ENCODE peak calls at places on chromosomes 5 and 9, in six cellular contexts. I, V, E, H, S and U are unnamed samples.

GRCh38 chr9:122206118-122207046 is 22.4 kb downstream of the LHX6 start:
- DNase-seq in I (no peak), V (peak; percentile 84), E (no peak), H (peak; percentile 85), S (peak; percentile 22), U (no peak)

GRCh38 chr5:116881921-116882531 is 307.4 kb upstream of the SEMA6A start:
- DNase-seq in I (no peak), V (no peak), E (no peak), H (no peak), S (no peak), U (no peak)

GRCh38 chr5:178304016-178304415 is 71.4 kb upstream of the PHYKPL start:
- DNase-seq in I (no peak), V (no peak), E (no peak), H (no peak), S (peak; percentile 18), U (no peak)

GRCh38 chr9:132627120-132627519 is 42.7 kb downstream of the DDX31 start:
- DNase-seq in I (peak; percentile 43), V (no peak), E (no peak), H (no peak), S (no peak), U (no peak)

GRCh38 chr5:53019320-53019719 is 30.2 kb downstream of the ITGA2 start:
- DNase-seq in I (no peak), V (peak; percentile 82), E (no peak), H (peak; percentile 79), S (no peak), U (peak; percentile 48)

GRCh38 chr5:77259479-77259878 is 49.0 kb downstream of the PDE8B start:
- DNase-seq in I (no peak), V (no peak), E (peak; percentile 28), H (no peak), S (no peak), U (no peak)

GRCh38 chr5:132526290-132526973 is 16.9 kb downstream of the IL5 start:
- DNase-seq in I (peak; percentile 53), V (no peak), E (peak; percentile 50), H (peak; percentile 45), S (peak; percentile 60), U (no peak)

GRCh38 chr5:179285236-179285635 is 60.0 kb downstream of the ADAMTS2 start:
- DNase-seq in I (no peak), V (no peak), E (no peak), H (no peak), S (no peak), U (peak; percentile 27)

GRCh38 chr9:12930906-12931305 is 156.1 kb downstream of the LURAP1L start:
- DNase-seq in I (no peak), V (no peak), E (no peak), H (peak; percentile 34), S (no peak), U (no peak)

GRCh38 chr9:121975801-121976277 is 117.3 kb downstream of the TTLL11 start:
- DNase-seq in I (peak; percentile 50), V (peak; percentile 73), E (no peak), H (peak; percentile 58), S (no peak), U (no peak)

GRCh38 chr5:38751103-38751502 is 94.7 kb upstream of the OSMR start:
- DNase-seq in I (no peak), V (no peak), E (no peak), H (peak; percentile 28), S (no peak), U (no peak)
- TF ChIP-seq CTCF in I (no peak), V (no peak), E (no peak), H (peak; percentile 18), S (no peak), U (no peak)

GRCh38 chr5:892390-893136 is at the start of the genes BRD9 and TRIP13:
- DNase-seq in I (peak; percentile 85), V (peak; percentile 52), E (peak; percentile 99), H (peak; percentile 65), S (peak; percentile 96), U (peak; percentile 75)
- TF ChIP-seq CTCF in I (no peak), V (no peak), E (peak; percentile 15), H (no peak), S (no peak), U (no peak)

DNA sequence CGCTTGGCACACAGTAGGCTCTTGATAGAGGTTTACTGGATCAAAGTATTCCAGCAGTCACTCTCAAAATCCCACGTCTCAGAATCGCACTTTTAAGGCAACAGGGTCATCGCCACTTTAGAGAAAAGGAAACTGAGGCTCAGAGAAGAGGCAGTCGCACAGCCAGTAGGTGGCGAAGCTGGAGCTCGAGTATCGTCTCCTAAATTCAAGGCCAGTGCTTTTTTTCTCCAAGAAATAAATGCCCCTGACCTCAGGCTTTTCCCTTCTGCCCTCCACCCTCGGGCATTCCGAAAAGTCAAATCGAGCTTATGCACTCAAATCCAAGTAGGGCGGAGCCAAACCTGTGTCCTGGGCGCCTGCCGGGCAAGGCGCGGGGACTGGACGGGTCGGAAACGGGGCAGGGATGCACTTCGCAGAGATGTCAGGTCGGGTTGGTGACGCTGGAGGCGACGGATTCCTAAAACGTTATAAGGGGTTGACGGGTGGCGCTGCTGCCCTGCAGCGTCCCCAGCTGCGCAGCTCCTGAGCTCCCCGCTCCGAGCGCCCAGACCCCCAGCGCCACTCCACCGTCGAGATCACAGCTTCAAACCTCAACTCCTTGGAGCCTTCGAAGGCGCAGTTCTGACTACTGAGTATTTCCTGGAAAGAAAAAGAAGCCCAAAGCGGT is 4.7 kb upstream of the FOXB2 start:
- DNase-seq in I (no peak), V (no peak), E (peak; percentile 29), H (no peak), S (no peak), U (no peak)
- TF ChIP-seq CTCF in I (no peak), V (peak; percentile 14), E (no peak), H (peak; percentile 40), S (no peak), U (no peak)

GRCh38 chr5:150350524-150351344 is 6.8 kb upstream of the TCOF1 start:
- DNase-seq in I (peak; percentile 78), V (peak; percentile 27), E (peak; percentile 81), H (peak; percentile 81), S (peak; percentile 77), U (peak; percentile 77)
- TF ChIP-seq CTCF in I (peak; percentile 59), V (peak; percentile 50), E (peak; percentile 72), H (peak; percentile 72), S (peak; percentile 32), U (peak; percentile 63)

DNA sequence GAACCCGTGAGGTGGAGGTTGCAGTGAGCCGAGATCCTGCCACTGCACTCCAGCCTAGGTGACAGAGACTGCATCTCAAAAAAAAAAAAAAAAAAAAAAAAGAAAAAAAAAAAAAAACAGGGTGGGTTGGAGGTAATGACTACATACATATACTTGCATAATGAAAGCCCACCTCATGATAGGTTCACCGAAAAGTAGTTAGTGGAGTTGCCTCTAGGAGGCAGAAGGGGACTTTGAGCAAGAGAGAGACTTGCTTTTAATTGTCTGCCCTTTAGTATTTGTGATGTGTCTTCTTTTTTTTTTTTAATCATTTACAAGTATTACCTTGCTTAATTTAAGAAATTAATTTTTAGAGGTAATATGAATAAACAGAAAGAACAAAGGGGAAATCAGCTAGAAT is 99.8 kb downstream of the PPARGC1B start:
- DNase-seq in I (no peak), V (no peak), E (no peak), H (peak; percentile 22), S (no peak), U (no peak)
- TF ChIP-seq CTCF in I (no peak), V (no peak), E (no peak), H (peak; percentile 33), S (no peak), U (no peak)

GRCh38 chr9:127360829-127361228 is 36.1 kb upstream of the SLC2A8 start:
- DNase-seq in I (peak; percentile 20), V (peak; percentile 9), E (no peak), H (peak; percentile 26), S (no peak), U (no peak)
- TF ChIP-seq CTCF in I (no peak), V (no peak), E (no peak), H (peak; percentile 22), S (no peak), U (no peak)

GRCh38 chr5:181186902-181187499 is 18.0 kb downstream of the TRIM7 start:
- DNase-seq in I (no peak), V (no peak), E (no peak), H (peak; percentile 39), S (no peak), U (no peak)

GRCh38 chr5:181189962-181190710 is 14.9 kb downstream of the TRIM7 start:
- DNase-seq in I (peak; percentile 33), V (no peak), E (no peak), H (no peak), S (peak; percentile 65), U (no peak)

GRCh38 chr5:181187500-181188213 is 17.3 kb downstream of the TRIM7 start:
- DNase-seq in I (peak; percentile 73), V (peak; percentile 76), E (no peak), H (peak; percentile 79), S (peak; percentile 63), U (peak; percentile 61)

GRCh38 chr5:181189363-181189961 is 15.5 kb downstream of the TRIM7 start:
- DNase-seq in I (no peak), V (no peak), E (peak; percentile 52), H (peak; percentile 36), S (no peak), U (no peak)

GRCh38 chr5:181188700-181189362 is 16.2 kb downstream of the TRIM7 start:
- DNase-seq in I (peak; percentile 77), V (no peak), E (peak; percentile 58), H (peak; percentile 75), S (peak; percentile 82), U (peak; percentile 66)
- TF ChIP-seq CTCF in I (no peak), V (no peak), E (no peak), H (no peak), S (no peak), U (no peak)

DNA sequence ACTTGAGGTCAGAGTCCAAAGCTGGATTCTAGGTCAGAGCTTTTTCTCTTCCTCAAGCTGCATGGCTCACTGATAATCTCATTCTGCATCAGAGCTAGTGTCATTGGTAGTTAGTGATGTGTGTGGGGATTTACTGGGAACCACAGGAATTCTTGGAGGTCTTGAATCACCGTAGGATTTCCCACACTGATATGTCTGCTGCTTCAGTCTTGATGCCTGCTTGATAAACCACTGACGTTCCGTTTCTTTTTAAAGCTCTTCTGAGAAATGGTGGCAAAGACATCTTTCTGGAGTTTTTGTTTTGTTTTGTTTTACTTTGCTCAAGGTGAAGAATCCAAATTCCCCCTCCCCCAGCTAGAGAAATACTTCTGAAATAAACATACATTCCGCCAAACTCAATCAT is 1.2 kb upstream of the GARIN3 start:
- DNase-seq in I (no peak), V (peak; percentile 66), E (no peak), H (peak; percentile 34), S (no peak), U (no peak)
- TF ChIP-seq CTCF in I (no peak), V (no peak), E (no peak), H (no peak), S (no peak), U (no peak)

DNA sequence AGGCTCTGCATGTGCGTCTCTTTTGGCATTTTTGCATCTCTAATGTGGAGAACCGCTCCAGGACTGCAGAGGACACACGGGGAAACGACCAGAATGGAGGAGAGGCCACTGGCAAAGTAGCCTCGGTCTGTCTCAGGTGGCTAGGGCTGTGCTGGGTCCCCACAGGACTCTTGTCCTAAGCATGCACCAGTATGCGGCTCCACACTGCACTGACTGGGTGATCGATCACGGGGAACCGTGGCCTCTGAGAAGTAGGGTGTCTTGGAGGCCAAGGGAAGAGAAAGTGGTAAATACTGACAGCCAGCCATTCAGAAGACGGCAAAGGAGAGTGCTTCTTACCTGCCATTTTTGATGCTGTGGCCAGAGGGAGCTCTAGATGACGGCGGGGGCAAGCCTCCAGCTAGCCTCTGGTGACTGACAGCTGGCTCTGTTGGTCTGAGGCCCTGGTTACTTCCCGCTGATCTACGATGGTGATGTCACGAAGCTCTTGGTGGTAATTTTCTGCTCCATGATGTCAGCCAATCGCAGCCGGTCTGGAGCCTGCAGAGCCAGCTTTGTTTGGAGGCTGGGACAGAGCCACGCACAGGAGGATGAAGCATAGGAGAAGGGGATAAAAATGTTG is 40.4 kb upstream of the GADD45G start:
- DNase-seq in I (no peak), V (no peak), E (peak; percentile 86), H (no peak), S (no peak), U (no peak)
- TF ChIP-seq CTCF in I (no peak), V (no peak), E (peak; percentile 37), H (no peak), S (no peak), U (no peak)